ENCODE peak calls at places on chromosomes 4 and X, in four cellular contexts. I, N, J and B are unnamed samples.
A peak's percentile ranks its signal among the peaks of the same experiment; 100 is the strongest.

GRCh38 chr4:77202491-77202890 is 45.5 kb downstream of the CCNG2 start:
- DNase-seq in I (no peak), N (no peak), J (no peak), B (no peak)

GRCh38 chr4:76947369-76947768 is 2.2 kb upstream of the SEPTIN11 start:
- DNase-seq in I (no peak), N (no peak), J (no peak), B (peak; percentile 61)

GRCh38 chr4:78688385-78688784 is 87.8 kb upstream of the BMP2K start:
- DNase-seq in I (no peak), N (no peak), J (no peak), B (no peak)

GRCh38 chrX:70433848-70434351 is 10.7 kb upstream of the DLG3 start:
- DNase-seq in I (peak; percentile 84), N (peak; percentile 57), J (peak; percentile 76), B (peak; percentile 62)

GRCh38 chr4:42306221-42307109 is 90.8 kb upstream of the SHISA3 start:
- DNase-seq in I (no peak), N (no peak), J (no peak), B (no peak)

GRCh38 chr4:136925203-136925602 is 607.1 kb downstream of the PCDH18 start:
- DNase-seq in I (no peak), N (no peak), J (no peak), B (no peak)

GRCh38 chrX:71911023-71911730 is 532 bp downstream of the NHSL2 start:
- DNase-seq in I (peak; percentile 64), N (peak; percentile 42), J (peak; percentile 73), B (peak; percentile 35)

GRCh38 chr4:37675587-37676290 is 10.4 kb downstream of the RELL1 start:
- DNase-seq in I (no peak), N (no peak), J (no peak), B (no peak)

GRCh38 chr4:89166971-89167475 is 55.7 kb downstream of the TIGD2 start:
- DNase-seq in I (no peak), N (no peak), J (no peak), B (no peak)

GRCh38 chr4:88017516-88018302 is 10.3 kb downstream of the PKD2 start:
- DNase-seq in I (no peak), N (no peak), J (no peak), B (peak; percentile 96)

GRCh38 chr4:88189881-88190585 is 31.6 kb upstream of the ABCG2 start:
- DNase-seq in I (no peak), N (no peak), J (no peak), B (peak; percentile 29)

GRCh38 chrX:3962511-3963350 is 249.3 kb upstream of the PRKX start:
- DNase-seq in I (peak; percentile 42), N (peak; percentile 27), J (no peak), B (peak; percentile 2)

GRCh38 chrX:10106801-10107200 is 50.0 kb upstream of the CLCN4 start:
- DNase-seq in I (no peak), N (no peak), J (no peak), B (no peak)

GRCh38 chr4:154049457-154050181 is 260.7 kb upstream of the SFRP2 start:
- DNase-seq in I (peak; percentile 77), N (no peak), J (peak; percentile 65), B (peak; percentile 56)

GRCh38 chr4:7652451-7652871 is 217.7 kb upstream of the PSAPL1 start:
- DNase-seq in I (no peak), N (no peak), J (no peak), B (peak; percentile 51)

GRCh38 chrX:10564484-10564883 is 55.9 kb downstream of the MID1 start:
- DNase-seq in I (no peak), N (no peak), J (no peak), B (no peak)

GRCh38 chr4:106707776-106708603 is 328.1 kb downstream of the DKK2 start:
- DNase-seq in I (no peak), N (no peak), J (no peak), B (peak; percentile 24)

GRCh38 chrX:39238017-39238416 is 436.8 kb downstream of the MID1IP1 start:
- DNase-seq in I (no peak), N (no peak), J (no peak), B (no peak)

GRCh38 chrX:1598021-1598875 is 6.8 kb downstream of the AKAP17A start:
- DNase-seq in I (no peak), N (no peak), J (peak; percentile 37), B (no peak)

GRCh38 chr4:128800305-128800704 is 9.2 kb upstream of the JADE1 start:
- DNase-seq in I (no peak), N (no peak), J (no peak), B (no peak)

GRCh38 chr4:128809477-128810330 is at the start of gene JADE1:
- DNase-seq in I (peak; percentile 95), N (peak; percentile 93), J (peak; percentile 92), B (peak; percentile 96)

GRCh38 chr4:128802680-128803628 is 6.5 kb upstream of the JADE1 start:
- DNase-seq in I (peak; percentile 74), N (no peak), J (peak; percentile 69), B (no peak)

DNA sequence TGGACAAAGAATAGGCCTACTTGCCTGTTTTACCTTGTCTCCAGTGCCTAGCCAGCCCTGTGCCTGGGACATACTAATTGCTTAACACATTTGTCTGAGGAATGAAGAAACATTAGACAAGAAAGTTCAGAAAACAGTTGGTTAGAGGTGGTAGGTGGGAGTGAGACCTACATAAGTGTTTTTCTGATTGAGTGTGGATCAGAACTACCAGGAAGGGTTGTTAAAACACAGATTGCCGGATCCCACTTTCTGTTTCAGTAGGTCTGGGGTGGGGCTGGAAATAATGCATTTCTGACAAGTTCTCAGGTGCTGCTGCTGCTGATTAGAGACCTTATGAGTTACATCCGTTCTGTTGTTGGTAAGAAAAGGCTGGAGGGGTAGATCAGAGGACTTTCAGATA is 5.7 kb upstream of the JADE1 start:
- DNase-seq in I (no peak), N (no peak), J (no peak), B (no peak)
- H2BK12ac ChIP-seq in I (no peak overlapping the region), N (no peak overlapping the region), J (peak overlapping the region; percentile 69), B (no peak overlapping the region)

DNA sequence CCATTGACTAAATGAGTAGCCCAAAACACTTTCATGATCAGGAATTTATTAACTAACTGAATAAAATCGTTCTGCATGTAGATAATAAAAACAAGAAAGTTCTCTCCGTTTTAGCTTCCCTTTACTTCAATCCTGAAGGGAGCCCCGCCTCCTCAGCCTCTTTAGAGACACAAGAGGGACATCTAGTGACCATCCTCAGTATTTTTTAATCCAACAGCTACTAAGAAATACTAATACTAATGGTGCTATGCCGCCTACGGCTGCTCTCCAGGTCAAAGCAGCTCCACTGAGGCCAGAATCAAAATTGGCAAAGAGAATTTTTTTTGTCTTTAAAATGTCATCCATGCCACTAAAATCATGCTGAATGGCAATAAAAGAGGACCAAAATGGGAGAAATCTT is 3.2 kb upstream of the PCDH19 start:
- DNase-seq in I (no peak), N (no peak), J (no peak), B (peak; percentile 50)
- H3K9ac ChIP-seq in I (no peak overlapping the region), N (no peak overlapping the region), J (no peak overlapping the region), B (no peak overlapping the region)

GRCh38 chr4:10316851-10317250 is 140.4 kb downstream of the ZNF518B start:
- DNase-seq in I (no peak), N (no peak), J (no peak), B (no peak)
- H2BK12ac ChIP-seq in I (no peak overlapping the region), N (no peak overlapping the region), J (no peak overlapping the region), B (no peak overlapping the region)

GRCh38 chr4:184756399-184756798 is 22.5 kb upstream of the CENPU start:
- DNase-seq in I (no peak), N (no peak), J (no peak), B (peak; percentile 23)
- H3K9ac ChIP-seq in I (no peak overlapping the region), N (no peak overlapping the region), J (no peak overlapping the region), B (peak overlapping the region; percentile 37)

GRCh38 chr4:39451423-39452023 is 7.2 kb downstream of the RPL9 start:
- DNase-seq in I (no peak), N (no peak), J (no peak), B (no peak)
- H2BK12ac ChIP-seq in I (no peak overlapping the region), N (no peak overlapping the region), J (no peak overlapping the region), B (no peak overlapping the region)

GRCh38 chr4:2415881-2416563 is 2.4 kb downstream of the ZFYVE28 start:
- DNase-seq in I (no peak), N (no peak), J (no peak), B (no peak)
- H3K9ac ChIP-seq in I (no peak overlapping the region), N (peak overlapping the region; percentile 27), J (no peak overlapping the region), B (peak overlapping the region; percentile 47)